ENCODE peak calls at places on chromosomes 13 and 19, in seven cellular contexts. F, R, I, P, C, Q and N are unnamed samples.

GRCh38 chr13:43196171-43196611 is 172.8 kb downstream of the DNAJC15 start:
- DNase-seq in C (no peak), I (no peak), P (peak; percentile 8), R (no peak), Q (no peak), F (peak; percentile 8), N (no peak)

GRCh38 chr13:100597253-100597652 is 8.7 kb upstream of the GGACT start:
- DNase-seq in Q (no peak), R (no peak), I (no peak), P (no peak), C (no peak), F (peak; percentile 17), N (no peak)

GRCh38 chr13:40502236-40502635 is 164.2 kb downstream of the FOXO1 start:
- DNase-seq in I (no peak), F (no peak), Q (peak; percentile 0), C (no peak), P (no peak), R (no peak), N (no peak)

GRCh38 chr19:15623711-15624318 is 8.8 kb downstream of the CYP4F8 start:
- DNase-seq in R (no peak), F (no peak), Q (no peak), C (peak; percentile 2), I (peak; percentile 33), P (no peak), N (no peak)

GRCh38 chr19:7159105-7159933 is 89.8 kb downstream of the ZNF557 start:
- DNase-seq in R (no peak), I (no peak), P (peak; percentile 76), Q (no peak), C (no peak), F (peak; percentile 95), N (peak; percentile 33)

GRCh38 chr19:10553943-10554381 is 10.3 kb downstream of the ATG4D start:
- DNase-seq in P (no peak), F (no peak), R (no peak), C (no peak), I (no peak), Q (no peak), N (no peak)

GRCh38 chr13:113804017-113804702 is 45.1 kb downstream of the TMEM255B start:
- DNase-seq in R (no peak), Q (no peak), C (no peak), P (no peak), F (no peak), I (no peak), N (no peak)

GRCh38 chr19:51511353-51511752 is 9.8 kb upstream of the SIGLEC12 start:
- DNase-seq in I (no peak), P (no peak), C (peak; percentile 4), F (no peak), Q (no peak), R (no peak), N (no peak)

GRCh38 chr13:43129511-43130130 is 106.2 kb downstream of the DNAJC15 start:
- DNase-seq in Q (no peak), F (no peak), I (no peak), P (no peak), R (no peak), C (no peak), N (peak; percentile 62)

GRCh38 chr19:44539991-44540390 is 10.5 kb upstream of the CEACAM20 start:
- DNase-seq in F (no peak), P (no peak), Q (no peak), R (no peak), I (no peak), C (no peak), N (no peak)

GRCh38 chr13:99686157-99686572 is 184.9 kb downstream of the TM9SF2 start:
- DNase-seq in P (peak; percentile 9), F (peak; percentile 4), C (peak; percentile 90), Q (peak; percentile 52), I (peak; percentile 71), R (no peak), N (peak; percentile 35)

GRCh38 chr19:1992759-1993260 is 22.7 kb downstream of the BTBD2 start:
- DNase-seq in F (no peak), I (peak; percentile 79), P (no peak), C (peak; percentile 48), R (no peak), Q (peak; percentile 81), N (peak; percentile 62)

GRCh38 chr13:40389081-40389641 is 277.3 kb downstream of the FOXO1 start:
- DNase-seq in C (no peak), F (no peak), P (no peak), I (no peak), R (no peak), Q (no peak), N (no peak)

GRCh38 chr13:29503041-29503837 is 92.2 kb downstream of the SLC7A1 start:
- DNase-seq in F (peak; percentile 27), P (peak; percentile 25), Q (peak; percentile 66), I (peak; percentile 84), R (no peak), C (peak; percentile 56), N (peak; percentile 64)

GRCh38 chr13:46170268-46170667 is 11.7 kb downstream of the LCP1 start:
- DNase-seq in R (no peak), Q (no peak), C (no peak), F (no peak), I (peak; percentile 35), P (no peak), N (no peak)

GRCh38 chr13:46171739-46172138 is 10.2 kb downstream of the LCP1 start:
- DNase-seq in F (no peak), P (no peak), Q (no peak), R (no peak), C (no peak), I (no peak), N (peak; percentile 81)

GRCh38 chr13:46172531-46172991 is 9.4 kb downstream of the LCP1 start:
- DNase-seq in F (no peak), P (no peak), Q (no peak), C (peak; percentile 26), R (no peak), I (no peak), N (peak; percentile 72)

GRCh38 chr13:46170687-46171086 is 11.3 kb downstream of the LCP1 start:
- DNase-seq in P (peak; percentile 51), C (peak; percentile 49), F (no peak), Q (no peak), I (no peak), R (peak; percentile 17), N (no peak)

DNA sequence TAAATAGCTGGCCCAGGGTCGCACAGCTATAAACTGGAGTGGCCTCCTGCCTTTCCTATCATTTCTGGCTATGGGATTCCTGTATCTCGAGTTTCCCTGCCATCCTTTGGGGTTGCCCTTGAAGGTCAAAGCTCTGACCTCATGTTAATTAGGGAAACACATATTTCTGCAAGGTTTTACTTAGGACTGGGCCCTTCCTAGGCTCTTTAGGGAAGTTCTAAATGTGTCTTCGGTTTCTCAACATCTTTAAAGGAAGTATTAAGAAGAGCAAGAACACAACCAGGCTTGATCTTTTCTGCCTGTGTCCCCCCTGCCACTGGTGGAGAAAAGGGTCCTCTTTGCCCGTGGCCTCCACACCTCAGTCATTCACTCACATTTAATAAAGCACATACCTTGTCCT is 10.8 kb downstream of the LCP1 start:
- DNase-seq in C (no peak), I (no peak), F (no peak), P (no peak), R (no peak), Q (no peak), N (no peak)
- H3K9ac ChIP-seq in C (no peak overlapping the region), I (no peak overlapping the region), F (no peak overlapping the region), P (no peak overlapping the region), R (no peak overlapping the region), Q (no peak overlapping the region), N (no peak overlapping the region)

GRCh38 chr19:5967994-5968430 is 9.9 kb downstream of the RANBP3 start:
- DNase-seq in F (peak; percentile 88), P (peak; percentile 90), C (peak; percentile 87), R (peak; percentile 67), I (peak; percentile 75), Q (peak; percentile 81), N (peak; percentile 67)
- H2BK5ac ChIP-seq in F (peak overlapping the region; percentile 73), P (no peak overlapping the region), C (no peak overlapping the region), R (no peak overlapping the region), I (no peak overlapping the region), Q (peak overlapping the region; percentile 36), N (no peak overlapping the region)

GRCh38 chr13:48411281-48412099 is 1.4 kb downstream of the LPAR6 start:
- DNase-seq in R (no peak), F (peak; percentile 21), Q (no peak), I (no peak), P (peak; percentile 37), C (peak; percentile 8), N (no peak)

GRCh38 chr13:48414501-48414900 is 1.6 kb upstream of the LPAR6 start:
- DNase-seq in Q (no peak), R (no peak), F (no peak), C (no peak), P (no peak), I (no peak), N (no peak)

GRCh38 chr13:48412881-48413351 is at the start of gene LPAR6:
- DNase-seq in R (no peak), Q (no peak), I (peak; percentile 38), P (peak; percentile 87), C (peak; percentile 81), F (peak; percentile 73), N (no peak)

GRCh38 chr13:48410199-48410598 is 2.7 kb downstream of the LPAR6 start:
- DNase-seq in P (no peak), F (no peak), R (no peak), C (no peak), I (no peak), Q (no peak), N (no peak)

GRCh38 chr13:48412100-48412556 is 785 bp downstream of the LPAR6 start:
- DNase-seq in I (no peak), Q (no peak), F (peak; percentile 31), P (peak; percentile 44), C (peak; percentile 21), R (no peak), N (no peak)
- H3K9ac ChIP-seq in I (peak overlapping the region; percentile 36), Q (no peak overlapping the region), F (peak overlapping the region; percentile 76), P (peak overlapping the region; percentile 96), C (peak overlapping the region; percentile 32), R (no peak overlapping the region), N (no peak overlapping the region)

DNA sequence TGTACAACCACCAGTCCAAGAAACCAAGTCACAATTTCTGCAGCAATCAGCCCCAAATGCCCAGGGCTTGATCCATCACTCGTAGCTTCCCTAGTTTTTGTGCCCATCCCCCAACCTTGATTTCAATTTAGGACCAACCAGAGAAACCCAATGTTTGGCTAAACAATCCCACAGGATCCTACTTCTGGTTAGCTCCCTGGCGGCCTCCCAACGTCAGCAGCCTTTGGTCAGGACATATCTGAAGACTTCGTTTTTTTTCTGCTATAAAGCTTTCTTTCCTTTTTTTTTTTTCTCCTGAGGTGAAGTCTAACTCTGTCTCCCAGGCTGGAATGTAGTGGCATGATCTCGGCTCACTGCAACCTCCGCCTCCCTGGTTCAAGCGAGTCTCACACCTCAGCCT is 7.7 kb downstream of the DPRX start:
- DNase-seq in C (no peak), R (no peak), Q (no peak), F (no peak), P (no peak), I (no peak), N (no peak)
- H2BK5ac ChIP-seq in C (no peak overlapping the region), R (no peak overlapping the region), Q (no peak overlapping the region), F (no peak overlapping the region), P (no peak overlapping the region), I (no peak overlapping the region), N (peak overlapping the region; percentile 89)